ENCODE peak calls at places on chromosomes 11 and 22, in four cellular contexts. One of them, this sample, is unnamed.

GRCh38 chr22:23397618-23398567 is 182.2 kb downstream of the IGLL1 start:
- DNase-seq in fibroblast of pulmonary artery: no peak
- DNase-seq in psoas muscle: no peak
- DNase-seq in IMR-90: no peak
- DNase-seq in this sample: no peak

GRCh38 chr22:17077255-17077654 is 7.5 kb upstream of the IL17RA start:
- DNase-seq in fibroblast of pulmonary artery: no peak
- DNase-seq in psoas muscle: no peak
- DNase-seq in IMR-90: peak
- DNase-seq in this sample: no peak

GRCh38 chr11:62124186-62125113 is 639 bp downstream of the INCENP start:
- DNase-seq in fibroblast of pulmonary artery: peak
- DNase-seq in psoas muscle: peak
- DNase-seq in IMR-90: peak
- DNase-seq in this sample: no peak

GRCh38 chr11:17839973-17840611 is 105.5 kb downstream of the KCNC1 start:
- DNase-seq in fibroblast of pulmonary artery: no peak
- DNase-seq in psoas muscle: peak
- DNase-seq in IMR-90: peak
- DNase-seq in this sample: peak

GRCh38 chr11:8832571-8833260 is 78.3 kb upstream of the AKIP1 start:
- DNase-seq in fibroblast of pulmonary artery: peak
- DNase-seq in psoas muscle: no peak
- DNase-seq in IMR-90: peak
- DNase-seq in this sample: no peak

GRCh38 chr11:68542617-68543016 is 82.1 kb downstream of the PPP6R3 start:
- DNase-seq in fibroblast of pulmonary artery: peak
- DNase-seq in psoas muscle: no peak
- DNase-seq in IMR-90: peak
- DNase-seq in this sample: no peak

GRCh38 chr22:35102663-35103062 is 36.7 kb downstream of the ISX start:
- DNase-seq in fibroblast of pulmonary artery: peak
- DNase-seq in psoas muscle: no peak
- DNase-seq in IMR-90: peak
- DNase-seq in this sample: no peak

GRCh38 chr11:103792981-103793468 is 243.4 kb upstream of the DDI1 start:
- DNase-seq in fibroblast of pulmonary artery: peak
- DNase-seq in psoas muscle: no peak
- DNase-seq in IMR-90: peak
- DNase-seq in this sample: no peak

GRCh38 chr22:29195964-29196666 is 9.6 kb upstream of the EMID1 start:
- DNase-seq in fibroblast of pulmonary artery: no peak
- DNase-seq in psoas muscle: no peak
- DNase-seq in IMR-90: no peak
- DNase-seq in this sample: no peak

GRCh38 chr11:12066799-12067508 is 43.4 kb upstream of the MICAL2 start:
- DNase-seq in fibroblast of pulmonary artery: peak
- DNase-seq in psoas muscle: peak
- DNase-seq in IMR-90: peak
- DNase-seq in this sample: peak

GRCh38 chr22:41290262-41291221 is 4.6 kb upstream of the RANGAP1 start:
- DNase-seq in fibroblast of pulmonary artery: peak
- DNase-seq in psoas muscle: no peak
- DNase-seq in IMR-90: peak
- DNase-seq in this sample: no peak

GRCh38 chr11:129385801-129386200 is 10.2 kb downstream of the BARX2 start:
- DNase-seq in fibroblast of pulmonary artery: no peak
- DNase-seq in psoas muscle: no peak
- DNase-seq in IMR-90: no peak
- DNase-seq in this sample: no peak

GRCh38 chr22:20062766-20063083 is 17.3 kb upstream of the DGCR8 start:
- DNase-seq in fibroblast of pulmonary artery: peak
- DNase-seq in psoas muscle: no peak
- DNase-seq in IMR-90: peak
- DNase-seq in this sample: no peak

GRCh38 chr11:66183581-66184048 is 84.8 kb upstream of the RAB1B start:
- DNase-seq in fibroblast of pulmonary artery: no peak
- DNase-seq in psoas muscle: no peak
- DNase-seq in IMR-90: no peak
- DNase-seq in this sample: no peak

GRCh38 chr11:119337581-119338317 is 2.9 kb downstream of the C1QTNF5 start:
- DNase-seq in fibroblast of pulmonary artery: peak
- DNase-seq in psoas muscle: no peak
- DNase-seq in IMR-90: peak
- DNase-seq in this sample: no peak

GRCh38 chr22:28977050-28977449 is 84.6 kb downstream of the C22orf31 start:
- DNase-seq in fibroblast of pulmonary artery: peak
- DNase-seq in psoas muscle: no peak
- DNase-seq in IMR-90: no peak
- DNase-seq in this sample: no peak

GRCh38 chr11:107898270-107898669 is 30.0 kb upstream of the RAB39A start:
- DNase-seq in fibroblast of pulmonary artery: peak
- DNase-seq in psoas muscle: no peak
- DNase-seq in IMR-90: peak
- DNase-seq in this sample: no peak

GRCh38 chr11:111357150-111358037 is 21.7 kb downstream of the POU2AF1 start:
- DNase-seq in fibroblast of pulmonary artery: no peak
- DNase-seq in psoas muscle: no peak
- DNase-seq in IMR-90: no peak
- DNase-seq in this sample: no peak

GRCh38 chr11:13260196-13260962 is 17.2 kb upstream of the BMAL1 start:
- DNase-seq in fibroblast of pulmonary artery: no peak
- DNase-seq in psoas muscle: no peak
- DNase-seq in IMR-90: no peak
- DNase-seq in this sample: no peak

GRCh38 chr11:19711911-19712280 is 741 bp upstream of the NAV2 start:
- DNase-seq in fibroblast of pulmonary artery: no peak
- DNase-seq in psoas muscle: no peak
- DNase-seq in IMR-90: no peak
- DNase-seq in this sample: no peak

GRCh38 chr22:49861642-49862407 is 8.2 kb downstream of the ZBED4 start:
- DNase-seq in fibroblast of pulmonary artery: peak
- DNase-seq in psoas muscle: no peak
- DNase-seq in IMR-90: no peak
- DNase-seq in this sample: no peak

GRCh38 chr11:47501095-47501494 is 51.8 kb downstream of the CELF1 start:
- DNase-seq in fibroblast of pulmonary artery: no peak
- DNase-seq in psoas muscle: no peak
- DNase-seq in IMR-90: no peak
- DNase-seq in this sample: peak

GRCh38 chr11:47500121-47500520 is 51.2 kb upstream of the RAPSN start:
- DNase-seq in fibroblast of pulmonary artery: no peak
- DNase-seq in psoas muscle: no peak
- DNase-seq in IMR-90: no peak
- DNase-seq in this sample: no peak

GRCh38 chr11:47504910-47505309 is 48.0 kb downstream of the CELF1 start:
- DNase-seq in fibroblast of pulmonary artery: no peak
- DNase-seq in psoas muscle: no peak
- DNase-seq in IMR-90: no peak
- DNase-seq in this sample: no peak

GRCh38 chr11:47502767-47503166 is 50.2 kb downstream of the CELF1 start:
- DNase-seq in fibroblast of pulmonary artery: no peak
- DNase-seq in psoas muscle: no peak
- DNase-seq in IMR-90: no peak
- DNase-seq in this sample: no peak

GRCh38 chr11:47503227-47503626 is 49.7 kb downstream of the CELF1 start:
- DNase-seq in fibroblast of pulmonary artery: no peak
- DNase-seq in psoas muscle: no peak
- DNase-seq in IMR-90: no peak
- DNase-seq in this sample: no peak
- TF ChIP-seq CTCF in fibroblast of pulmonary artery: no peak
- TF ChIP-seq CTCF in psoas muscle: no peak
- TF ChIP-seq CTCF in IMR-90: no peak
- TF ChIP-seq CTCF in this sample: no peak

DNA sequence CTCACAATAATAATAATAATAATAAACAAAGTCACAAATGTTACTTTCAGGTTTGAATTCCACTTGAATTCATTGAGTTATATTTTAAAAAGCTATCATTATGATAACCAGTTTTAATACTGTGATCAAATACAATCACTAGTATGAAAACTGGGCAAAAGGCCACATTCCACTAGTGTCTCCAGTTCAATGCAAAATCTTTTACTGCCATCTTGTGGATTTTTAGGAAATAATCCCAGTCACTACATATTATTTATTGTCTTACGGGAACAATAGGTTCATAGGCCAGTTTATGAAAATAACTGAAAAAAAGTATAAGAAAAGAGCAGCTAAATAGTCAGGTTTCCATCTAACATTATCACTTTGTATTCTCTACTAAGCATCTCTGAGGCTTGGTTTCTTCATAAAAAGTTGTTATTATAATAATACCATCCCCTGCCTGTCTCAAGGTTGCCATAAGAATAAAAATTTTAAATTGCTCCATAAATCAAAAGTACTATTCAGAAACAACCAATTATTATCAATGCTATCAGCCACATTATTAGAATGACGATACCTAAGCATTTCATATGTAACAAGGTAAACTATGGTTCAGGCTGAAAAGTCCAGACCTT is 533.9 kb upstream of the CCDC90B start:
- DNase-seq in fibroblast of pulmonary artery: peak
- DNase-seq in psoas muscle: no peak
- DNase-seq in IMR-90: peak
- DNase-seq in this sample: no peak
- TF ChIP-seq CTCF in fibroblast of pulmonary artery: peak
- TF ChIP-seq CTCF in psoas muscle: peak
- TF ChIP-seq CTCF in IMR-90: peak
- TF ChIP-seq CTCF in this sample: peak

GRCh38 chr11:92022499-92022898 is 202.1 kb upstream of the FAT3 start:
- DNase-seq in fibroblast of pulmonary artery: no peak
- DNase-seq in psoas muscle: no peak
- DNase-seq in IMR-90: no peak
- DNase-seq in this sample: no peak
- TF ChIP-seq CTCF in fibroblast of pulmonary artery: no peak
- TF ChIP-seq CTCF in psoas muscle: no peak
- TF ChIP-seq CTCF in IMR-90: no peak
- TF ChIP-seq CTCF in this sample: no peak

DNA sequence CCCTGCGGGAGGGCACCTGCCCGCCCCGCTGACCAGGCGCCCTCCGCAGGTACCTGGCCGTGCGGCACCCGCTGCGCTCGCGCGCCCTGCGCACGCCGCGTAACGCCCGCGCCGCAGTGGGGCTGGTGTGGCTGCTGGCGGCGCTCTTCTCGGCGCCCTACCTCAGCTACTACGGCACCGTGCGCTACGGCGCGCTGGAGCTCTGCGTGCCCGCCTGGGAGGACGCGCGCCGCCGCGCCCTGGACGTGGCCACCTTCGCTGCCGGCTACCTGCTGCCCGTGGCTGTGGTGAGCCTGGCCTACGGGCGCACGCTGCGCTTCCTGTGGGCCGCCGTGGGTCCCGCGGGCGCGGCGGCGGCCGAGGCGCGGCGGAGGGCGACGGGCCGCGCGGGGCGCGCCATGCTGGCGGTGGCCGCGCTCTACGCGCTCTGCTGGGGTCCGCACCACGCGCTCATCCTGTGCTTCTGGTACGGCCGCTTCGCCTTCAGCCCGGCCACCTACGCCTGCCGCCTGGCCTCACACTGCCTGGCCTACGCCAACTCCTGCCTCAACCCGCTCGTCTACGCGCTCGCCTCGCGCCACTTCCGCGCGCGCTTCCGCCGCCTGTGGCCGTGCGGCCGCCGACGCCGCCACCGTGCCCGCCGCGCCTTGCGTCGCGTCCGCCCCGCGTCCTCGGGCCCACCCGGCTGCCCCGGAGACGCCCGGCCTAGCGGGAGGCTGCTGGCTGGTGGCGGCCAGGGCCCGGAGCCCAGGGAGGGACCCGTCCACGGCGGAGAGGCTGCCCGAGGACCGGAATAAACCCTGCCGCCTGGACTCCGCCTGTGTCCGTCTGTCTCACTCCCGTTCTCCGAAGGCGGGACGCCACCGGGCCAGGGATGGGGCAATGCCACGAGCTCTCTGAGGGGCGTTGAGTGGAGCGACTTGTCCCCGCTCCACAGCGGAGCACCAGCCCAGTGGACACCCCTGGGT is 1.8 kb downstream of the GALR3 start:
- DNase-seq in fibroblast of pulmonary artery: no peak
- DNase-seq in psoas muscle: no peak
- DNase-seq in IMR-90: no peak
- DNase-seq in this sample: no peak
- TF ChIP-seq CTCF in fibroblast of pulmonary artery: no peak
- TF ChIP-seq CTCF in psoas muscle: no peak
- TF ChIP-seq CTCF in IMR-90: no peak
- TF ChIP-seq CTCF in this sample: no peak

GRCh38 chr11:125679397-125679796 is 1.2 kb downstream of the ACRV1 start:
- DNase-seq in fibroblast of pulmonary artery: no peak
- DNase-seq in psoas muscle: no peak
- DNase-seq in IMR-90: peak
- DNase-seq in this sample: no peak
- TF ChIP-seq CTCF in fibroblast of pulmonary artery: peak
- TF ChIP-seq CTCF in psoas muscle: no peak
- TF ChIP-seq CTCF in IMR-90: peak
- TF ChIP-seq CTCF in this sample: no peak

DNA sequence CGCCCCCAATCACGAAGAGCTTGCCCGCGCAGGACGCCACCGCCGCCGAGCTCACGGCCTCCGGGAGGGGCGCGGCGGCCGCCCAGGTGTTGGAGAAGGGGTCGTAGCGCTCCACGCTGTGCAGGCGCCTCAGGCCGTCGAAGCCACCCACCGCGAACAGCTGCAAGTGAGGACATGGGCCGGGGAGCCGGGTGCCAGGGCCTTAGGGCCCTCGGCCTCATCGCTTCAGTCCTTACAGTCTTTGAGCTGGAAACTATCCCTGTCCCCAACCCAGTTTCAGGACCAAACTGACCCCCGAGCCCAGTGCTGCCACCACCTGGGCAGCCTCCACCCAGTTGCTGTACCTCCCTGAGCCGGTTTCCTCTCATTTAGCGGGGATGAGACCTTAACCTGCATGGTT is 7.6 kb downstream of the KLHL35 start:
- DNase-seq in fibroblast of pulmonary artery: no peak
- DNase-seq in psoas muscle: peak
- DNase-seq in IMR-90: no peak
- DNase-seq in this sample: no peak
- TF ChIP-seq CTCF in fibroblast of pulmonary artery: peak
- TF ChIP-seq CTCF in psoas muscle: peak
- TF ChIP-seq CTCF in IMR-90: peak
- TF ChIP-seq CTCF in this sample: no peak

GRCh38 chr11:127018683-127019279 is 18.2 kb upstream of the KIRREL3 start:
- DNase-seq in fibroblast of pulmonary artery: no peak
- DNase-seq in psoas muscle: no peak
- DNase-seq in IMR-90: no peak
- DNase-seq in this sample: no peak

GRCh38 chr11:127013550-127013949 is 13.0 kb upstream of the KIRREL3 start:
- DNase-seq in fibroblast of pulmonary artery: no peak
- DNase-seq in psoas muscle: no peak
- DNase-seq in IMR-90: no peak
- DNase-seq in this sample: no peak

DNA sequence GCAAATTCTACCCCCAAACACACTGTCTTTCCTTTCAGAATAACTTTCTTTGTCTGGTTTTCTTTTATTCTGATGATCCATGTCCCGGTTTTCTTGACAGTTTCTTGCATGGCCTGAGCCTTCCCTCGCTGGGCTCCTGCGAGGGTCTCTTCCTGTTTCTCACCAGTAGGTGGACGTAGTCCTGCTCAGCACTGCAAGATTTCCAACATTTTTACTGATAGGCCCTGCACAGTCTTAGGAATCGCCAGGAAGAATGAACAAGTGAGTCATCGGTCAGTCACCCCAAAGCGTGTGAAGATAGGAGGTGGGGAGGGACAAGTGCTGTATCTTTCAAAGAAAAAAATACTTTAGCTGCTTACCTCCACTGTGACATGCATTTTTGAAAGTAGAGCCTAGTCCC is 16.9 kb upstream of the KIRREL3 start:
- DNase-seq in fibroblast of pulmonary artery: peak
- DNase-seq in psoas muscle: no peak
- DNase-seq in IMR-90: peak
- DNase-seq in this sample: no peak
- TF ChIP-seq CTCF in fibroblast of pulmonary artery: peak
- TF ChIP-seq CTCF in psoas muscle: no peak
- TF ChIP-seq CTCF in IMR-90: peak
- TF ChIP-seq CTCF in this sample: no peak

This sample was measured in gastrocnemius medialis.